ENCODE peak calls at places on chromosomes 11 and 22, in five cellular contexts. B is thoracic aorta, N is ovary, H is ascending aorta, V is tibial artery. C is an unnamed sample. For H3K4me1, the result is how much of the 10 kb centered on the place peaks cover.

GRCh38 chr11:2156416-2157182 is 4.4 kb downstream of the INS start:
- DNase-seq in B (peak), N (peak), H (peak), V (peak), C (peak)

GRCh38 chr11:2077061-2077802 is 62.0 kb downstream of the IGF2 start:
- DNase-seq in B (no peak), N (no peak), H (no peak), V (no peak), C (peak)

GRCh38 chr11:27514076-27514475 is 7.5 kb upstream of the LIN7C start:
- DNase-seq in B (no peak), N (no peak), H (no peak), V (no peak), C (peak)

GRCh38 chr11:2660357-2660939 is 39.3 kb downstream of the KCNQ1OT1 start:
- DNase-seq in B (no peak), N (no peak), H (no peak), V (no peak), C (peak)

GRCh38 chr11:96393753-96394348 is 4.0 kb downstream of the JRKL start:
- DNase-seq in B (no peak), N (no peak), H (no peak), V (no peak), C (peak)

GRCh38 chr22:42388130-42388797 is 43.9 kb downstream of the NFAM1 start:
- DNase-seq in B (no peak), N (no peak), H (no peak), V (no peak), C (no peak)

GRCh38 chr22:28105396-28105795 is 186.3 kb upstream of the PITPNB start:
- DNase-seq in B (no peak), N (no peak), H (no peak), V (no peak), C (no peak)

GRCh38 chr11:14623036-14623435 is 20.6 kb upstream of the PDE3B start:
- DNase-seq in B (no peak), N (no peak), H (no peak), V (no peak), C (no peak)

GRCh38 chr11:55714982-55715888 is 53.2 kb downstream of the OR4C6 start:
- DNase-seq in B (no peak), N (no peak), H (no peak), V (no peak), C (no peak)

DNA sequence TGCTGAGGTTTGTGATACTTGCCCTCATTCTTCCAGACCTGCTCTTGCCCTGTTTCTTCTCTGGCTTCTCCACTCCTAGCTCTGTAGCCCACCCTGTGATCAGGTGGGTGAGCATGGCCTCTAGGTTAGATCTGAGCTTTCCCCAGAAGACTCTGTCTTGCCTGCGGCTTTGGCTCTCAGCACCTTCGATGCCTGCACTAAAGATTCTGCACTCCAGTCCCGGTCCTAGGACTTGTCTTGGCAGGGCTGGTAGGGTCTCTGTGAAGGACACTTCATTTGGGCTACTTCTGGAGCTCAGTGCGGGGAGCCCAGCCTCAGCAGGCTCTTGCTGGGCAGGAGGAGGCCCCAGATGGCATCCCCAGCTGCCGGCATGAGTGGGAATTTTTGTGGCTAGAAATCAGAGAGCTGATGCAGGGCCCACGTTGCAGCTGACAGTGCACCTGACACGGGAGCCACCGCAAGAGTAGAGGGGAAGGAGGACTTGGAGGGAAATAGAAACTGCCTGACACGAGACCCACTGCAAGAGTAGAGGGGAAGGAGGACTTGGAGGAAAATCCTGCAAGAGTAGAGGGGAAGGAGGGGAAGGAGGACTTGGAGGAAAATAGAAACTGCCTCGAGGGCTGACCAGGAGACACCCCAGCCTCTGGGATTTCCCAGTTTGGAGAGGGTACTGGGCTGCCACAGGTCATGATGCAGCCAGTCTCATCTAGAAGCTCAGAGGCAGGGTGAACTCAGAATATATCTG is 226.9 kb upstream of the B3GAT1 start:
- DNase-seq in B (no peak), N (no peak), H (no peak), V (no peak), C (no peak)
- H3K4me1 ChIP-seq in B (under half), N (under half), H (under half), V (under half), C (under half)

GRCh38 chr11:57775474-57775873 is 13.9 kb downstream of the CTNND1 start:
- DNase-seq in B (no peak), N (no peak), H (no peak), V (peak), C (no peak)
- H3K4me3 ChIP-seq in B (peak), N (no peak), H (peak), V (no peak), C (peak)

DNA sequence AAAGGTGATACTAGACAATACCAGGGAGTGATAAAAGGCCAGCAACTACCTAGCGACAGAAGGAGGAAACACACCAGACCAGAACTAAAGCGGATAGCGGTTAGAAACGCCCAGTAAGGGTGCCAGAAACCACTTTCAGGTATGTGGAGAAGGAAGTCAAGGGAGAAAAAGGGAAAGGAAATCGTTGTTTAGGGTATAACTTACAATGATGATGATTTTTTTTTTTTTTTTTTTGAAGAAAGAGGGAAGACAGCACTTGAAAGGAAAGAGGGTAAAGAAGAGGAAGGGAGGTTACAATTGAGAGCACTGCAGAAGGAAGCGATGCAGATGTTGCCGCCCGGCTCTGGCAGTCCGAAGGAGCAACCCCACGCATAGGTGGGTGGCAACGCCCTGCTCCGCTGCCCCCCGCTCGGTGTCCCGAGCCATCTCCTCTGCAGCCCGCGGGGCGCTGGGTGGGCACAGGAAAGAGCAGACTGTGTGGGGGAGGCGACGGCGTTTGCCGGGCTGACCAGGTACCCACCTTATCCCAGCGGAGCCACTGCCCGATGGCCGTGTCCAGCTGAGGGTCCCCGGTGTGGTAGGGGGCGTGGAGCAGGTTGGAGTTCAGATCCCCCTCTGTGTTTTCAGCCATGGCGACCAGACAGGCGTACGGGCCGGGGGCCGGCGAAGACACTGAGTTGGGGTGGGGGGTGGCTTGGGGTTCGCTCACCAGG is 546 bp downstream of the PGM2L1 start:
- DNase-seq in B (no peak), N (no peak), H (no peak), V (peak), C (peak)
- TF ChIP-seq CTCF in B (no peak), N (no peak), H (no peak), V (no peak), C (no peak)

GRCh38 chr11:73315288-73316020 is 7.4 kb downstream of the ARHGEF17 start:
- DNase-seq in B (no peak), N (no peak), H (no peak), V (no peak), C (no peak)
- H3K4me1 ChIP-seq in B (half or more), N (half or more), H (half or more), V (half or more), C (half or more)

GRCh38 chr11:8685306-8685705 is 2.7 kb downstream of the RPL27A start:
- DNase-seq in B (no peak), N (no peak), H (no peak), V (no peak), C (no peak)
- H3K4me3 ChIP-seq in B (no peak), N (no peak), H (no peak), V (no peak), C (peak)

C was measured in osteoblast.